ENCODE peak calls at places on chromosomes 1 and 21, in four cellular contexts. F is GM13977, K is AG04450, H is dorsolateral prefrontal cortex. E is an unnamed sample.

GRCh38 chr1:156050376-156050775 is 3.2 kb downstream of the UBQLN4 start:
- DNase-seq in F (no peak), K (no peak), H (peak; percentile 60), E (peak; percentile 23)

GRCh38 chr1:110209715-110210603 is at the start of gene KCNC4:
- DNase-seq in F (peak; percentile 96), K (no peak), H (peak; percentile 82), E (peak; percentile 91)

GRCh38 chr1:3618904-3619671 is 5.7 kb upstream of the TPRG1L start:
- DNase-seq in F (peak; percentile 89), K (peak; percentile 58), H (peak; percentile 72), E (peak; percentile 76)

GRCh38 chr1:172004671-172005070 is 163.4 kb downstream of the DNM3 start:
- DNase-seq in F (no peak), K (no peak), H (no peak), E (no peak)

GRCh38 chr1:29974345-29974744 is 738.0 kb downstream of the PTPRU start:
- DNase-seq in F (no peak), K (peak; percentile 73), H (no peak), E (no peak)

GRCh38 chr1:50976111-50976889 is 6.3 kb downstream of the CDKN2C start:
- DNase-seq in F (no peak), K (no peak), H (no peak), E (no peak)

GRCh38 chr1:30778156-30778978 is 20.8 kb upstream of the LAPTM5 start:
- DNase-seq in F (no peak), K (no peak), H (peak; percentile 68), E (no peak)

GRCh38 chr1:243890576-243890975 is 40.5 kb upstream of the AKT3 start:
- DNase-seq in F (no peak), K (peak; percentile 20), H (no peak), E (no peak)

GRCh38 chr1:42334240-42335049 is 590 bp downstream of the FOXJ3 start:
- DNase-seq in F (peak; percentile 48), K (no peak), H (peak; percentile 59), E (peak; percentile 55)

GRCh38 chr1:207970329-207971038 is 59.6 kb upstream of the CD34 start:
- DNase-seq in F (no peak), K (no peak), H (no peak), E (no peak)

GRCh38 chr1:45501502-45501859 is 1.4 kb downstream of the MMACHC start:
- DNase-seq in F (no peak), K (no peak), H (no peak), E (no peak)

GRCh38 chr1:63628607-63629006 is 35.4 kb downstream of the PGM1 start:
- DNase-seq in F (no peak), K (no peak), H (no peak), E (no peak)

GRCh38 chr1:6580588-6581270 is 935 bp downstream of the ZBTB48 start:
- DNase-seq in F (no peak), K (no peak), H (no peak), E (peak; percentile 65)

GRCh38 chr1:208844158-208844557 is 600.0 kb upstream of the PLXNA2 start:
- DNase-seq in F (no peak), K (no peak), H (no peak), E (no peak)

GRCh38 chr1:211327341-211327921 is 798 bp downstream of the TRAF5 start:
- DNase-seq in F (peak; percentile 67), K (no peak), H (no peak), E (no peak)

GRCh38 chr1:4298333-4298732 is 356.1 kb upstream of the AJAP1 start:
- DNase-seq in F (no peak), K (no peak), H (no peak), E (no peak)

GRCh38 chr1:217917277-217917887 is 286.2 kb downstream of the SPATA17 start:
- DNase-seq in F (no peak), K (no peak), H (no peak), E (no peak)
- TF ChIP-seq CTCF in F (no peak), K (no peak), H (no peak), E (no peak)

GRCh38 chr1:25620211-25620610 is 3.6 kb downstream of the MAN1C1 start:
- DNase-seq in F (peak; percentile 58), K (no peak), H (no peak), E (no peak)
- TF ChIP-seq CTCF in F (no peak), K (no peak), H (no peak), E (no peak)

GRCh38 chr21:29888437-29888836 is 51.4 kb downstream of the GRIK1 start:
- DNase-seq in F (no peak), K (no peak), H (no peak), E (no peak)

GRCh38 chr21:29887313-29888009 is 52.3 kb downstream of the GRIK1 start:
- DNase-seq in F (no peak), K (no peak), H (no peak), E (no peak)

DNA sequence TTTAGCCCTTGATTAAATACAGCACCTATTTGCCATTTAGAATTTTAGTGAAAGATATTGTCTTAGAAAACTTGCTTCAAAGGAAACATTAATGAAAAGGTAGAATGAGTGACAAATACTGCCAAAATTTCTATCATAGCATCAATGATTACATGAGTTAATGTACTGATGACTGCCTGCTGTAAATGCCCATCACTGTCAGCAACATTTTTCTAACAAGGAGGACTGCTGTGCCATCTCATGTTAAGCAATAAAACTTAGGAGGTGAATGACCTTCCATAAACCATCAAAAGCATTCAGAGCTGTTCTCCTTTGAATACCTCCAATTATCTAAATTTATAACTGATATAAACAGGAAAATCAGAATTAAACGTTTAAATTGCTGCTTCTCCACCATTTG is 54.3 kb downstream of the GRIK1 start:
- DNase-seq in F (no peak), K (no peak), H (no peak), E (no peak)
- TF ChIP-seq CTCF in F (no peak), K (no peak), H (no peak), E (no peak)

GRCh38 chr1:41021526-41022308 is at the start of gene SLFNL1:
- DNase-seq in F (no peak), K (peak; percentile 30), H (no peak), E (no peak)
- TF ChIP-seq CTCF in F (no peak), K (peak; percentile 47), H (no peak), E (no peak)

GRCh38 chr1:160129966-160130365 is 14.4 kb downstream of the ATP1A2 start:
- DNase-seq in F (no peak), K (no peak), H (peak; percentile 4), E (no peak)

GRCh38 chr1:160129046-160129445 is 13.5 kb downstream of the ATP1A2 start:
- DNase-seq in F (no peak), K (no peak), H (peak; percentile 51), E (peak; percentile 44)

GRCh38 chr1:160130939-160131338 is 15.4 kb downstream of the ATP1A2 start:
- DNase-seq in F (no peak), K (no peak), H (no peak), E (no peak)

GRCh38 chr1:160129558-160129957 is 14.0 kb downstream of the ATP1A2 start:
- DNase-seq in F (no peak), K (no peak), H (no peak), E (no peak)

GRCh38 chr1:160130486-160130885 is 14.9 kb downstream of the ATP1A2 start:
- DNase-seq in F (no peak), K (no peak), H (peak; percentile 1), E (no peak)
- TF ChIP-seq CTCF in F (no peak), K (no peak), H (no peak), E (no peak)

GRCh38 chr1:185719021-185719420 is 15.2 kb upstream of the HMCN1 start:
- DNase-seq in F (no peak), K (peak; percentile 36), H (no peak), E (no peak)
- TF ChIP-seq CTCF in F (no peak), K (peak; percentile 42), H (no peak), E (no peak)

E was measured in psoas muscle.